ENCODE peak calls at places on chromosomes 11 and 22, in ten cellular contexts. P is CD8-positive, alpha-beta memory T cell; N is neuronal stem cell; I is RPMI7951; S is PC-9; L is activated CD4-positive, alpha-beta T cell treated with anti-CD3 and anti-CD28 coated beads, Interleukin-2, amount 50 U/mL, for 1 hour; W is HS-5; F is HEK293T; E is central memory CD4-positive, alpha-beta T cell; C is NCI-H1694 treated with DMSO at 0.1 percent for 48 hours. B is an unnamed sample.

GRCh38 chr22:43474161-43475101 is 62.6 kb downstream of the MPPED1 start:
- DNase-seq in S (no peak), P (no peak), L (no peak), E (no peak), N (no peak), F (no peak), C (no peak), W (no peak), I (peak), B (no peak)

GRCh38 chr22:35046744-35047462 is 19.1 kb upstream of the ISX start:
- DNase-seq in W (no peak), L (no peak), I (no peak), S (no peak), N (no peak), C (no peak), F (no peak), P (no peak), E (no peak), B (no peak)

GRCh38 chr22:46047841-46048595 is 71.1 kb upstream of the WNT7B start:
- DNase-seq in L (no peak), N (no peak), F (no peak), S (no peak), P (no peak), E (no peak), W (no peak), C (no peak), I (no peak), B (no peak)

GRCh38 chr11:43135966-43136534 is 175.7 kb upstream of the API5 start:
- DNase-seq in W (no peak), F (no peak), N (no peak), P (no peak), C (no peak), E (no peak), I (no peak), S (no peak), L (no peak), B (peak)

GRCh38 chr22:40595497-40596234 is 40.9 kb downstream of the MRTFA start:
- DNase-seq in F (no peak), E (no peak), C (no peak), N (no peak), W (no peak), L (no peak), P (no peak), S (no peak), I (no peak), B (no peak)

GRCh38 chr11:129141748-129142475 is 50.2 kb downstream of the ARHGAP32 start:
- DNase-seq in E (no peak), C (no peak), W (no peak), N (no peak), F (no peak), S (no peak), P (no peak), I (peak), L (no peak), B (no peak)

GRCh38 chr11:47946682-47947575 is 33.4 kb upstream of the PTPRJ start:
- DNase-seq in E (no peak), P (no peak), W (peak), C (no peak), L (no peak), S (peak), N (no peak), I (peak), F (peak), B (peak)

GRCh38 chr11:96524475-96524874 is 134.7 kb downstream of the JRKL start:
- DNase-seq in E (no peak), S (no peak), I (no peak), L (no peak), F (no peak), W (no peak), P (no peak), C (no peak), N (no peak), B (peak)

GRCh38 chr11:131656179-131656838 is 285.9 kb downstream of the NTM start:
- DNase-seq in C (no peak), P (no peak), F (no peak), N (no peak), I (no peak), W (no peak), S (no peak), E (no peak), L (no peak), B (no peak)

GRCh38 chr22:43014062-43014875 is 680 bp downstream of the PACSIN2 start:
- DNase-seq in W (no peak), N (peak), F (peak), L (peak), P (peak), E (peak), I (peak), C (no peak), S (peak), B (peak)

GRCh38 chr22:44383071-44383575 is 70.4 kb upstream of the SHISAL1 start:
- DNase-seq in F (no peak), N (no peak), P (no peak), S (no peak), C (no peak), W (no peak), I (no peak), L (no peak), E (no peak), B (no peak)